ENCODE peak calls at places on chromosomes 13 and 19, in four cellular contexts. B is GM12878, Y is HepG2, K is H1. I is an unnamed sample.

GRCh38 chr19:38985262-38985661 is 9.7 kb upstream of the FBXO17 start:
- DNase-seq in B (no peak), Y (no peak), K (no peak), I (no peak)

GRCh38 chr19:548841-549830 is 5.3 kb downstream of the GZMM start:
- DNase-seq in B (no peak), Y (no peak), K (no peak), I (no peak)

GRCh38 chr19:54485846-54486245 is 12.8 kb upstream of the CDC42EP5 start:
- DNase-seq in B (no peak), Y (no peak), K (no peak), I (no peak)

GRCh38 chr19:10915511-10916091 is 12.8 kb downstream of the YIPF2 start:
- DNase-seq in B (no peak), Y (no peak), K (no peak), I (no peak)

GRCh38 chr19:33510728-33511255 is 10.8 kb downstream of the PEPD start:
- DNase-seq in B (no peak), Y (no peak), K (no peak), I (no peak)

GRCh38 chr13:31947105-31947504 is 84.5 kb upstream of the FRY start:
- DNase-seq in B (no peak), Y (no peak), K (no peak), I (no peak)

GRCh38 chr19:30719991-30720329 is 347.8 kb downstream of the ZNF536 start:
- DNase-seq in B (no peak), Y (no peak), K (peak), I (no peak)

GRCh38 chr13:47287291-47287751 is 390.5 kb upstream of the HTR2A start:
- DNase-seq in B (no peak), Y (no peak), K (no peak), I (no peak)

GRCh38 chr19:48044561-48044960 is 682 bp upstream of the CABP5 start:
- DNase-seq in B (no peak), Y (no peak), K (no peak), I (no peak)

GRCh38 chr13:98273067-98273823 is 96.2 kb upstream of the RNF113B start:
- DNase-seq in B (no peak), Y (peak), K (no peak), I (no peak)

GRCh38 chr13:45749026-45749759 is 47.1 kb downstream of the CBY2 start:
- DNase-seq in B (no peak), Y (no peak), K (no peak), I (no peak)

GRCh38 chr13:101339202-101339601 is 77.1 kb downstream of the NALCN start:
- DNase-seq in B (no peak), Y (no peak), K (no peak), I (no peak)

GRCh38 chr13:111210488-111210887 is 95.4 kb downstream of the ARHGEF7 start:
- DNase-seq in B (no peak), Y (no peak), K (no peak), I (no peak)

GRCh38 chr19:35858311-35858710 is 1.6 kb downstream of the KIRREL2 start:
- DNase-seq in B (no peak), Y (no peak), K (no peak), I (no peak)

GRCh38 chr13:90105881-90106496 is 1241.5 kb upstream of the MIR17HG start:
- DNase-seq in B (no peak), Y (no peak), K (no peak), I (peak)

GRCh38 chr13:38804061-38804460 is 117.2 kb downstream of the FREM2 start:
- DNase-seq in B (no peak), Y (no peak), K (no peak), I (no peak)
- TF ChIP-seq SP1 in B (no peak), Y (no peak), K (no peak), I (no peak)

DNA sequence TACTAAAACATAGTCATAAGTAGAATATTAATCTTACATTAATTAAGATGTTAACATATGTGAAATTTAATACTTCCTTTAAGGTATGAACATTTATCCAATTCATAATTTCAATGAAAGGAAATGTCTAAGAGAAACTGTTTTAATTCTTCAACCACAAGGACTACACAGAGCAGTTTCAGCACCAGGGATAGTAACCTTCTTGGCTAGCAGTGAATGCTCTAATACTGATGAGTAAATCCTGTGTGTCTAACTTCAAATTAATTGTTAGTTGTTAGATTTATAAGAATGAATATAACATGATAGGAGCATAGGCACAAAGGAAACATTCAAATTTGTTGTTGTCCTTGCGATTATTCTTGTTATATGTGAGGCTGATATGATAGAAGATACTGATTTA is 15.6 kb upstream of the NBEA start:
- DNase-seq in B (no peak), Y (no peak), K (no peak), I (no peak)
- TF ChIP-seq SUZ12 in B (no peak), Y (no peak), K (no peak), I (no peak)

GRCh38 chr13:107374038-107374437 is 806.1 kb upstream of the ARGLU1 start:
- DNase-seq in B (no peak), Y (no peak), K (no peak), I (no peak)

GRCh38 chr13:107367258-107367657 is 799.3 kb upstream of the ARGLU1 start:
- DNase-seq in B (no peak), Y (no peak), K (no peak), I (no peak)

GRCh38 chr13:107365466-107366215 is 797.7 kb upstream of the ARGLU1 start:
- DNase-seq in B (no peak), Y (no peak), K (no peak), I (no peak)

GRCh38 chr13:107373551-107373950 is 805.6 kb upstream of the ARGLU1 start:
- DNase-seq in B (no peak), Y (no peak), K (no peak), I (peak)

DNA sequence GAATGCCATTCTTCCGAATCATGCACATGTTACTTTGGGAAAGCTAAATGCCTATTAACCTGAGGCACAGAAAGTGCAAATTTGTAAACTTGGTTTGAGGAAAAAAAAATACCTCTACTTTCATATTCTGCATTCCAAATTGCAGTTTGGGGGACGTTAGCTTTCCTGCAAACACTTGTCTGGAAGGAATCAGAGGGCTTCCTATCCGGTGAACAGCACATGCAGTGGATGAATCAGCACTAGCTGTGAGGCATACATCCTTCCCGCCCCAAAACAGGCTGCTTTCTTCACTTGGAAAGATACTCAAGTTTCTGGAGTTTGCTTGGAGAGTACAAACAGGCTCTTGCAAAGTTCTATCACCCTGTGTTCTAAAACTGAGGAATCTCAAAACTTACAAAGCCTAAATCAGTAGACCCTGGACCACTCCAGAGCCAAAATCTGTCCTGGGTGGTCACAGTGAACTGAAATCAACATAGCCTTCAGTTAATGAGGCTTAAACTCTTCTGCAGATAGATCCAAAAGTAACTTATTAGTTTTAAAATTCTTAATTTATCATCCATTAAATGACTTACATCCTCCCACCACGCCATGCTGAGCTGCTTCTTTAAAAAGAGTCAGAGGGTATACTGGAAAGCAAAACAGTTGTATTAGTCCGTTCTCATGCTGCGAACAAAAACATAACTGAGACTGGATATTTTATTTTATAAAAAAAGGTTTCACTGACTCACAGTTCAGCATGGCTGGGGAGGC is 802.3 kb upstream of the ARGLU1 start:
- DNase-seq in B (no peak), Y (no peak), K (no peak), I (no peak)
- TF ChIP-seq SP1 in B (no peak), Y (no peak), K (no peak), I (no peak)

DNA sequence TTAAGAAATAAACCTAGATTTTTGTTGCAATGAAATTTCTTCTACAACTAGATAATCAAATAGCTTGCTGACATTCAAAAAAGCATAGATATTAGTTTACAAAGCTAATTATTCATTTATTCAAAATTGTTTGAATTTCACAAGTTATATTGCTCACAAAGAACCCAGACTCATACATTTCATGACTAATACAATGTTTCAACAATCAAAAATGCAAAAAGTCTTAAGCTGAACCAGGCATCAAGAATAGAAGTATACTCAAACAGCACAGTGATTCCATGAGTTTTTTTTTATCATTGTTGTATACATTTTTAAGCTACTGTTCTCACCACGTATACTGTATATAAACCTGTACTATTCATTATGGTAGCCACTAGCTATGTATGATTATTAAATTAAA is 51.0 kb downstream of the DIAPH3 start:
- DNase-seq in B (no peak), Y (no peak), K (no peak), I (no peak)
- TF ChIP-seq SUZ12 in B (no peak), Y (no peak), K (no peak), I (no peak)

GRCh38 chr13:99436013-99436412 is 65.3 kb upstream of the TM9SF2 start:
- DNase-seq in B (no peak), Y (peak), K (no peak), I (no peak)

GRCh38 chr13:99435116-99435515 is 66.2 kb upstream of the TM9SF2 start:
- DNase-seq in B (no peak), Y (no peak), K (no peak), I (no peak)

GRCh38 chr13:99433543-99434075 is 67.7 kb upstream of the TM9SF2 start:
- DNase-seq in B (no peak), Y (no peak), K (no peak), I (no peak)

GRCh38 chr13:99432637-99433542 is 68.4 kb upstream of the TM9SF2 start:
- DNase-seq in B (peak), Y (peak), K (no peak), I (no peak)

GRCh38 chr13:99434258-99434788 is 66.9 kb upstream of the TM9SF2 start:
- DNase-seq in B (no peak), Y (peak), K (no peak), I (no peak)
- TF ChIP-seq SP1 in B (no peak), Y (no peak), K (no peak), I (no peak)

GRCh38 chr13:30715837-30716236 is 19.5 kb upstream of the ALOX5AP start:
- DNase-seq in B (no peak), Y (no peak), K (no peak), I (no peak)

GRCh38 chr13:30722361-30722760 is 13.0 kb upstream of the ALOX5AP start:
- DNase-seq in B (no peak), Y (no peak), K (no peak), I (no peak)

GRCh38 chr13:30719521-30719914 is 15.8 kb upstream of the ALOX5AP start:
- DNase-seq in B (no peak), Y (no peak), K (no peak), I (no peak)

GRCh38 chr13:30720470-30720869 is 14.9 kb upstream of the ALOX5AP start:
- DNase-seq in B (peak), Y (no peak), K (no peak), I (no peak)

DNA sequence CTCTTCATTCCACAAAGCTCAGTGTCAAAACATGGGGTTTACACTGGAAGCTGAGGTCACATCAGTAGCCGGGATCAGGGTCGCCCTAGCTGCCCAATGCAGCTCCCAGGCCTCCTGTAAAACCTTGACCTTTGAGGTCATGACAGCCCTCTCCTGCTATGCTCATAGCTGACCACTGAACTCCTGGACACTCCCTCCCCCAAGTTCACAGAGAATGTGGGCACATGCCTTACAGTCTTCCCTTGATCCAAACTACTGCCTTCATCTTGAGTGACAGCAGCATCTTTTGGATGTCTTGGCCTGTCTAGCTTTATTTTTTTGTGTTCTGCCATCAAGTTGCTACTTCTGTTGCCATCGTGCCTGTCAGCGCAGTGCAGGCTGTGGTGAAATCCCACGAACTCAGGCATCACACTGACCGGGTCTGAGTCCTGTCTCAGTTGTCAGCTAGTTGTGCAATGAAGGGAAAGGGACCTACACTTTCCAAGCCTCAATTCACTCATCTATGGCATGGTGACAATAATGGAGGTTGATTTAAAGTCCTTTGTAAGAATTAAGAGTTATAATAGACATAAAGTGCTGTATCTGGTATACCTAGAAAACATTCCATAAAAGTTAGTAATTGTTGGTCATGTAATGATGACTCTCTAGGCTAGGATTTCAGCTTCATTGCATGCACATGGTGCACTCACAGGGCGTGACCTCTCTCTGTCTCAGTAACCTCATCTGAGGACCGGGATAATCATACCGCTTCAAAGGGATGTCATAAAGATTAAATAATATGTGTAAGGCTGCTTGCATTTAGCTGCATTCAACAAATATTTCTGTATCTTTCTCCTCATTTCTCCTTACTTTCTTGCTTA is 16.5 kb upstream of the ALOX5AP start:
- DNase-seq in B (no peak), Y (peak), K (no peak), I (no peak)
- TF ChIP-seq SUZ12 in B (no peak), Y (no peak), K (no peak), I (no peak)

GRCh38 chr13:42486711-42487198 is 87.2 kb upstream of the TNFSF11 start:
- DNase-seq in B (no peak), Y (no peak), K (no peak), I (no peak)
- TF ChIP-seq SP1 in B (no peak), Y (no peak), K (no peak), I (no peak)